ENCODE peak calls at places on chromosomes 13 and 19, in eight cellular contexts. O is fibroblast of lung, F is AML-193, P is Panc1, V is mesendoderm, S is esophagus squamous epithelium, R is AG09319, T is NCI-H2171. N is an unnamed sample.
A peak's percentile ranks its signal among the peaks of the same experiment; 100 is the strongest.

GRCh38 chr19:39297931-39298634 is 1.9 kb downstream of the IFNL1 start:
- DNase-seq in R (no peak), V (no peak), T (no peak), S (no peak), O (no peak), P (no peak), F (no peak), N (no peak)

GRCh38 chr13:112882555-112883024 is 86.4 kb upstream of the MCF2L start:
- DNase-seq in V (no peak), P (no peak), O (no peak), T (no peak), R (no peak), S (no peak), F (no peak), N (no peak)

GRCh38 chr13:89584058-89584457 is 1763.4 kb upstream of the MIR17HG start:
- DNase-seq in V (peak; percentile 47), O (peak; percentile 51), R (no peak), P (no peak), S (no peak), F (no peak), T (no peak), N (no peak)

GRCh38 chr13:105050696-105051095 is 1484.8 kb downstream of the EFNB2 start:
- DNase-seq in O (no peak), F (no peak), P (no peak), V (no peak), S (no peak), T (no peak), R (no peak), N (no peak)

GRCh38 chr19:19464339-19465098 is 50.8 kb downstream of the TSSK6 start:
- DNase-seq in R (no peak), S (no peak), P (no peak), F (no peak), T (no peak), V (peak; percentile 97), O (peak; percentile 78), N (no peak)

GRCh38 chr19:17454579-17454978 is 6.1 kb upstream of the TMEM221 start:
- DNase-seq in S (no peak), V (no peak), F (no peak), T (peak; percentile 62), O (no peak), R (no peak), P (no peak), N (no peak)

GRCh38 chr19:12664406-12665280 is 1.9 kb downstream of the MAN2B1 start:
- DNase-seq in F (no peak), S (no peak), P (no peak), R (no peak), V (peak; percentile 82), O (no peak), T (no peak), N (no peak)

GRCh38 chr19:18379803-18380747 is 5.9 kb upstream of the GDF15 start:
- DNase-seq in F (no peak), O (peak; percentile 91), S (no peak), T (no peak), R (peak; percentile 84), V (peak; percentile 83), P (peak; percentile 96), N (peak; percentile 84)

GRCh38 chr13:73467103-73467502 is 408.3 kb downstream of the KLF5 start:
- DNase-seq in T (no peak), P (no peak), R (no peak), O (no peak), V (peak; percentile 3), F (no peak), S (no peak), N (no peak)

GRCh38 chr13:94195715-94196114 is 283.8 kb downstream of the DCT start:
- DNase-seq in O (peak; percentile 77), P (no peak), T (no peak), V (no peak), R (peak; percentile 20), S (no peak), F (no peak), N (peak; percentile 84)

GRCh38 chr13:23790591-23791170 is 98.5 kb downstream of the MIPEP start:
- DNase-seq in S (no peak), P (no peak), O (peak; percentile 85), T (peak; percentile 42), V (peak; percentile 42), F (no peak), R (peak; percentile 58), N (no peak)

GRCh38 chr13:31282741-31283455 is 83.1 kb downstream of the B3GLCT start:
- DNase-seq in F (peak; percentile 33), V (peak; percentile 74), O (no peak), R (no peak), P (no peak), S (no peak), T (no peak), N (no peak)

GRCh38 chr13:72763411-72763810 is 18.3 kb downstream of the DIS3 start:
- DNase-seq in V (no peak), T (no peak), F (no peak), P (no peak), S (no peak), O (no peak), R (no peak), N (no peak)

GRCh38 chr13:110328509-110328908 is 21.4 kb downstream of the COL4A2 start:
- DNase-seq in P (no peak), O (no peak), S (no peak), F (no peak), T (no peak), V (no peak), R (no peak), N (no peak)

GRCh38 chr19:18099623-18099995 is 2.0 kb downstream of the MAST3 start:
- DNase-seq in V (no peak), T (no peak), P (no peak), O (no peak), F (no peak), R (no peak), S (no peak), N (no peak)